ENCODE peak calls at places on chromosome 6, in ten cellular contexts. P, T, S, E, D, J, R, X, Q and F are unnamed samples.

GRCh38 chr6:53095716-53096115 is 30.5 kb downstream of the FBXO9 start:
- DNase-seq in S (no peak), E (no peak), X (no peak), T (no peak), R (no peak), J (no peak), Q (no peak), D (no peak), P (no peak), F (no peak)

GRCh38 chr6:25640871-25641270 is 11.1 kb upstream of the SCGN start:
- DNase-seq in R (no peak), D (no peak), S (no peak), J (no peak), Q (no peak), P (no peak), E (no peak), X (no peak), T (no peak), F (no peak)

GRCh38 chr6:140271759-140272377 is 897.4 kb upstream of the CITED2 start:
- DNase-seq in R (peak; percentile 0), S (no peak), Q (no peak), P (no peak), D (no peak), T (peak; percentile 45), E (no peak), X (no peak), J (no peak), F (no peak)

GRCh38 chr6:85792278-85792677 is 149.6 kb upstream of the SYNCRIP start:
- DNase-seq in D (no peak), X (no peak), T (no peak), J (no peak), Q (no peak), S (no peak), R (no peak), E (no peak), P (no peak), F (no peak)

GRCh38 chr6:37020426-37021211 is 15.2 kb downstream of the FGD2 start:
- DNase-seq in T (peak; percentile 38), R (no peak), P (no peak), Q (no peak), S (no peak), J (no peak), E (no peak), X (no peak), D (no peak), F (no peak)

GRCh38 chr6:133093957-133094356 is 147.2 kb upstream of the EYA4 start:
- DNase-seq in E (peak; percentile 3), T (peak; percentile 11), S (no peak), J (no peak), Q (no peak), P (no peak), R (no peak), D (no peak), X (no peak), F (no peak)

GRCh38 chr6:19538086-19538485 is 299.1 kb upstream of the ID4 start:
- DNase-seq in Q (no peak), S (no peak), J (no peak), D (no peak), R (no peak), T (peak; percentile 98), E (peak; percentile 98), X (no peak), P (no peak), F (no peak)

GRCh38 chr6:41728073-41728936 is 7.1 kb downstream of the TFEB start:
- DNase-seq in R (peak; percentile 47), J (no peak), E (peak; percentile 98), Q (no peak), T (peak; percentile 98), P (no peak), D (peak; percentile 89), S (no peak), X (no peak), F (no peak)

GRCh38 chr6:38933426-38933825 is 115.2 kb upstream of the GLP1R start:
- DNase-seq in Q (no peak), D (no peak), T (peak; percentile 2), P (no peak), X (no peak), J (no peak), S (no peak), R (no peak), E (peak; percentile 20), F (peak; percentile 1)

GRCh38 chr6:73675466-73676098 is 20.4 kb upstream of the CD109 start:
- DNase-seq in Q (peak; percentile 44), D (peak; percentile 71), P (peak; percentile 13), J (peak; percentile 68), E (peak; percentile 53), S (peak; percentile 90), X (peak; percentile 28), T (peak; percentile 68), R (peak; percentile 66), F (peak; percentile 49)

GRCh38 chr6:137799950-137800568 is 67.0 kb upstream of the TNFAIP3 start:
- DNase-seq in D (no peak), J (peak; percentile 29), R (peak; percentile 66), X (peak; percentile 46), P (no peak), E (no peak), Q (peak; percentile 67), S (no peak), T (no peak), F (peak; percentile 3)

GRCh38 chr6:137793805-137794508 is 73.1 kb upstream of the TNFAIP3 start:
- DNase-seq in Q (no peak), J (no peak), S (no peak), D (no peak), X (no peak), E (no peak), P (no peak), T (no peak), R (no peak), F (no peak)

GRCh38 chr6:35083507-35083906 is 57.6 kb downstream of the TCP11 start:
- DNase-seq in P (no peak), J (no peak), T (no peak), E (no peak), R (no peak), Q (no peak), X (no peak), D (no peak), S (no peak), F (no peak)

GRCh38 chr6:24959333-24959732 is 23.6 kb upstream of the RIPOR2 start:
- DNase-seq in P (no peak), E (no peak), T (peak; percentile 18), Q (no peak), X (no peak), D (no peak), S (no peak), R (no peak), J (no peak), F (no peak)

GRCh38 chr6:89449182-89449581 is 16.2 kb downstream of the ANKRD6 start:
- DNase-seq in Q (no peak), X (no peak), S (no peak), T (no peak), R (no peak), J (no peak), P (no peak), D (no peak), E (no peak), F (no peak)

GRCh38 chr6:143348531-143348930 is 102.0 kb downstream of the ADAT2 start:
- DNase-seq in P (no peak), Q (no peak), X (no peak), S (no peak), D (no peak), E (no peak), T (no peak), R (no peak), J (no peak), F (no peak)

GRCh38 chr6:129621252-129621651 is 88.7 kb downstream of the ARHGAP18 start:
- DNase-seq in J (no peak), X (peak; percentile 3), E (no peak), T (no peak), D (peak; percentile 58), R (peak; percentile 16), P (no peak), S (peak; percentile 26), Q (peak; percentile 20), F (no peak)

GRCh38 chr6:20490591-20490990 is 43.7 kb upstream of the CDKAL1 start:
- DNase-seq in D (no peak), Q (no peak), P (no peak), J (no peak), T (no peak), S (no peak), X (no peak), R (no peak), E (no peak), F (no peak)

GRCh38 chr6:139361211-139361610 is 13.2 kb downstream of the CITED2 start:
- DNase-seq in X (no peak), E (no peak), R (peak; percentile 27), Q (no peak), S (no peak), T (no peak), J (no peak), P (no peak), D (no peak), F (no peak)